ENCODE peak calls at places on chromosomes 4 and X, in nine cellular contexts. One of them, this sample, is unnamed.

GRCh38 chrX:22748093-22748999 is 251.4 kb upstream of the DDX53 start:
- DNase-seq in posterior vena cava: no peak
- DNase-seq in OCI-LY7: peak
- DNase-seq in LoVo: peak
- DNase-seq in gastrocnemius medialis: no peak
- DNase-seq in effector CD4-positive, alpha-beta T cell: peak
- DNase-seq in ACHN: peak
- DNase-seq in RWPE1: peak
- DNase-seq in NCI-H1436: peak
- DNase-seq in this sample: peak

GRCh38 chr4:151228196-151229119 is 48.5 kb upstream of the PRSS48 start:
- DNase-seq in posterior vena cava: no peak
- DNase-seq in OCI-LY7: no peak
- DNase-seq in LoVo: no peak
- DNase-seq in gastrocnemius medialis: no peak
- DNase-seq in effector CD4-positive, alpha-beta T cell: no peak
- DNase-seq in ACHN: no peak
- DNase-seq in RWPE1: no peak
- DNase-seq in NCI-H1436: no peak
- DNase-seq in this sample: no peak

GRCh38 chrX:129792586-129793291 is 13.0 kb downstream of the SASH3 start:
- DNase-seq in posterior vena cava: no peak
- DNase-seq in OCI-LY7: no peak
- DNase-seq in LoVo: no peak
- DNase-seq in gastrocnemius medialis: no peak
- DNase-seq in effector CD4-positive, alpha-beta T cell: no peak
- DNase-seq in ACHN: no peak
- DNase-seq in RWPE1: no peak
- DNase-seq in NCI-H1436: no peak
- DNase-seq in this sample: no peak

GRCh38 chr4:123234966-123235365 is 161.6 kb upstream of the SPRY1 start:
- DNase-seq in posterior vena cava: no peak
- DNase-seq in OCI-LY7: no peak
- DNase-seq in LoVo: no peak
- DNase-seq in gastrocnemius medialis: no peak
- DNase-seq in effector CD4-positive, alpha-beta T cell: no peak
- DNase-seq in ACHN: no peak
- DNase-seq in RWPE1: no peak
- DNase-seq in NCI-H1436: no peak
- DNase-seq in this sample: no peak

GRCh38 chr4:169940460-169940859 is 85.7 kb downstream of the MFAP3L start:
- DNase-seq in posterior vena cava: no peak
- DNase-seq in OCI-LY7: no peak
- DNase-seq in LoVo: no peak
- DNase-seq in gastrocnemius medialis: no peak
- DNase-seq in effector CD4-positive, alpha-beta T cell: no peak
- DNase-seq in ACHN: no peak
- DNase-seq in RWPE1: no peak
- DNase-seq in NCI-H1436: no peak
- DNase-seq in this sample: peak

GRCh38 chr4:3046623-3047022 is 27.7 kb downstream of the HTT-AS start:
- DNase-seq in posterior vena cava: no peak
- DNase-seq in OCI-LY7: no peak
- DNase-seq in LoVo: no peak
- DNase-seq in gastrocnemius medialis: no peak
- DNase-seq in effector CD4-positive, alpha-beta T cell: no peak
- DNase-seq in ACHN: no peak
- DNase-seq in RWPE1: no peak
- DNase-seq in NCI-H1436: no peak
- DNase-seq in this sample: no peak

GRCh38 chr4:170058745-170059144 is 31.0 kb downstream of the AADAT start:
- DNase-seq in posterior vena cava: no peak
- DNase-seq in OCI-LY7: no peak
- DNase-seq in LoVo: no peak
- DNase-seq in gastrocnemius medialis: no peak
- DNase-seq in effector CD4-positive, alpha-beta T cell: no peak
- DNase-seq in ACHN: no peak
- DNase-seq in RWPE1: no peak
- DNase-seq in NCI-H1436: no peak
- DNase-seq in this sample: no peak

GRCh38 chr4:146371812-146372211 is 149.9 kb downstream of the SLC10A7 start:
- DNase-seq in posterior vena cava: no peak
- DNase-seq in OCI-LY7: no peak
- DNase-seq in LoVo: no peak
- DNase-seq in gastrocnemius medialis: no peak
- DNase-seq in effector CD4-positive, alpha-beta T cell: no peak
- DNase-seq in ACHN: no peak
- DNase-seq in RWPE1: no peak
- DNase-seq in NCI-H1436: no peak
- DNase-seq in this sample: no peak

GRCh38 chr4:146488495-146489174 is 33.1 kb downstream of the SLC10A7 start:
- DNase-seq in posterior vena cava: no peak
- DNase-seq in OCI-LY7: no peak
- DNase-seq in LoVo: no peak
- DNase-seq in gastrocnemius medialis: no peak
- DNase-seq in effector CD4-positive, alpha-beta T cell: no peak
- DNase-seq in ACHN: no peak
- DNase-seq in RWPE1: no peak
- DNase-seq in NCI-H1436: no peak
- DNase-seq in this sample: no peak

GRCh38 chr4:31236635-31237173 is 516.5 kb downstream of the PCDH7 start:
- DNase-seq in posterior vena cava: no peak
- DNase-seq in OCI-LY7: no peak
- DNase-seq in LoVo: no peak
- DNase-seq in gastrocnemius medialis: no peak
- DNase-seq in effector CD4-positive, alpha-beta T cell: no peak
- DNase-seq in ACHN: no peak
- DNase-seq in RWPE1: no peak
- DNase-seq in NCI-H1436: no peak
- DNase-seq in this sample: no peak

GRCh38 chr4:2219233-2219760 is 22.6 kb downstream of the HAUS3 start:
- DNase-seq in posterior vena cava: no peak
- DNase-seq in OCI-LY7: no peak
- DNase-seq in LoVo: no peak
- DNase-seq in gastrocnemius medialis: no peak
- DNase-seq in effector CD4-positive, alpha-beta T cell: no peak
- DNase-seq in ACHN: no peak
- DNase-seq in RWPE1: no peak
- DNase-seq in NCI-H1436: no peak
- DNase-seq in this sample: no peak

GRCh38 chr4:42515156-42515884 is 118.0 kb downstream of the SHISA3 start:
- DNase-seq in posterior vena cava: no peak
- DNase-seq in OCI-LY7: no peak
- DNase-seq in LoVo: no peak
- DNase-seq in gastrocnemius medialis: no peak
- DNase-seq in effector CD4-positive, alpha-beta T cell: no peak
- DNase-seq in ACHN: no peak
- DNase-seq in RWPE1: no peak
- DNase-seq in NCI-H1436: no peak
- DNase-seq in this sample: no peak

GRCh38 chrX:149830192-149830873 is 48.6 kb downstream of the MAGEA9 start:
- DNase-seq in posterior vena cava: no peak
- DNase-seq in OCI-LY7: no peak
- DNase-seq in LoVo: no peak
- DNase-seq in gastrocnemius medialis: no peak
- DNase-seq in effector CD4-positive, alpha-beta T cell: no peak
- DNase-seq in ACHN: peak
- DNase-seq in RWPE1: no peak
- DNase-seq in NCI-H1436: no peak
- DNase-seq in this sample: no peak

GRCh38 chrX:154040307-154040756 is 20.6 kb upstream of the IRAK1 start:
- DNase-seq in posterior vena cava: peak
- DNase-seq in OCI-LY7: no peak
- DNase-seq in LoVo: no peak
- DNase-seq in gastrocnemius medialis: no peak
- DNase-seq in effector CD4-positive, alpha-beta T cell: no peak
- DNase-seq in ACHN: no peak
- DNase-seq in RWPE1: peak
- DNase-seq in NCI-H1436: no peak
- DNase-seq in this sample: no peak

GRCh38 chr4:156672492-156672891 is 299.1 kb downstream of the PDGFC start:
- DNase-seq in posterior vena cava: no peak
- DNase-seq in OCI-LY7: no peak
- DNase-seq in LoVo: no peak
- DNase-seq in gastrocnemius medialis: no peak
- DNase-seq in effector CD4-positive, alpha-beta T cell: no peak
- DNase-seq in ACHN: no peak
- DNase-seq in RWPE1: no peak
- DNase-seq in NCI-H1436: no peak
- DNase-seq in this sample: no peak

GRCh38 chrX:150085881-150086280 is 147.6 kb upstream of the EOLA2 start:
- DNase-seq in posterior vena cava: no peak
- DNase-seq in OCI-LY7: no peak
- DNase-seq in LoVo: no peak
- DNase-seq in gastrocnemius medialis: no peak
- DNase-seq in effector CD4-positive, alpha-beta T cell: no peak
- DNase-seq in ACHN: no peak
- DNase-seq in RWPE1: no peak
- DNase-seq in NCI-H1436: no peak
- DNase-seq in this sample: no peak

GRCh38 chr4:130306566-130306965 is 1210.6 kb downstream of the C4orf33 start:
- DNase-seq in posterior vena cava: no peak
- DNase-seq in OCI-LY7: no peak
- DNase-seq in LoVo: no peak
- DNase-seq in gastrocnemius medialis: no peak
- DNase-seq in effector CD4-positive, alpha-beta T cell: no peak
- DNase-seq in ACHN: peak
- DNase-seq in RWPE1: no peak
- DNase-seq in NCI-H1436: no peak
- DNase-seq in this sample: no peak

GRCh38 chrX:19589105-19589504 is 73.8 kb upstream of the MAP3K15 start:
- DNase-seq in posterior vena cava: no peak
- DNase-seq in OCI-LY7: no peak
- DNase-seq in LoVo: no peak
- DNase-seq in gastrocnemius medialis: no peak
- DNase-seq in effector CD4-positive, alpha-beta T cell: no peak
- DNase-seq in ACHN: no peak
- DNase-seq in RWPE1: no peak
- DNase-seq in NCI-H1436: no peak
- DNase-seq in this sample: no peak

GRCh38 chr4:184345573-184345922 is 127.9 kb upstream of the ENPP6 start:
- DNase-seq in posterior vena cava: no peak
- DNase-seq in OCI-LY7: no peak
- DNase-seq in LoVo: no peak
- DNase-seq in gastrocnemius medialis: peak
- DNase-seq in effector CD4-positive, alpha-beta T cell: no peak
- DNase-seq in ACHN: no peak
- DNase-seq in RWPE1: no peak
- DNase-seq in NCI-H1436: no peak
- DNase-seq in this sample: no peak

GRCh38 chrX:12825801-12826200 is 34.6 kb downstream of the PRPS2 start:
- DNase-seq in posterior vena cava: no peak
- DNase-seq in OCI-LY7: no peak
- DNase-seq in LoVo: no peak
- DNase-seq in gastrocnemius medialis: no peak
- DNase-seq in effector CD4-positive, alpha-beta T cell: no peak
- DNase-seq in ACHN: peak
- DNase-seq in RWPE1: peak
- DNase-seq in NCI-H1436: no peak
- DNase-seq in this sample: peak

GRCh38 chrX:153723351-153724251 is 586 bp downstream of the BCAP31 start:
- DNase-seq in posterior vena cava: no peak
- DNase-seq in OCI-LY7: peak
- DNase-seq in LoVo: peak
- DNase-seq in gastrocnemius medialis: no peak
- DNase-seq in effector CD4-positive, alpha-beta T cell: peak
- DNase-seq in ACHN: peak
- DNase-seq in RWPE1: no peak
- DNase-seq in NCI-H1436: peak
- DNase-seq in this sample: peak

GRCh38 chrX:137428777-137429564 is 137.0 kb upstream of the ZIC3 start:
- DNase-seq in posterior vena cava: no peak
- DNase-seq in OCI-LY7: no peak
- DNase-seq in LoVo: no peak
- DNase-seq in gastrocnemius medialis: no peak
- DNase-seq in effector CD4-positive, alpha-beta T cell: no peak
- DNase-seq in ACHN: no peak
- DNase-seq in RWPE1: no peak
- DNase-seq in NCI-H1436: no peak
- DNase-seq in this sample: no peak

GRCh38 chr4:114615435-114615834 is 16.8 kb downstream of the UGT8 start:
- DNase-seq in posterior vena cava: no peak
- DNase-seq in OCI-LY7: no peak
- DNase-seq in LoVo: peak
- DNase-seq in gastrocnemius medialis: no peak
- DNase-seq in effector CD4-positive, alpha-beta T cell: no peak
- DNase-seq in ACHN: peak
- DNase-seq in RWPE1: no peak
- DNase-seq in NCI-H1436: no peak
- DNase-seq in this sample: no peak

GRCh38 chrX:139831689-139832456 is 101.0 kb downstream of the ATP11C start:
- DNase-seq in posterior vena cava: no peak
- DNase-seq in OCI-LY7: no peak
- DNase-seq in LoVo: peak
- DNase-seq in gastrocnemius medialis: peak
- DNase-seq in effector CD4-positive, alpha-beta T cell: no peak
- DNase-seq in ACHN: peak
- DNase-seq in RWPE1: peak
- DNase-seq in NCI-H1436: no peak
- DNase-seq in this sample: no peak

GRCh38 chr4:40525811-40526598 is 103.7 kb downstream of the RBM47 start:
- DNase-seq in posterior vena cava: no peak
- DNase-seq in OCI-LY7: no peak
- DNase-seq in LoVo: peak
- DNase-seq in gastrocnemius medialis: peak
- DNase-seq in effector CD4-positive, alpha-beta T cell: no peak
- DNase-seq in ACHN: peak
- DNase-seq in RWPE1: peak
- DNase-seq in NCI-H1436: no peak
- DNase-seq in this sample: peak

GRCh38 chr4:189021831-189022230 is 882.6 kb downstream of the TRIML1 start:
- DNase-seq in posterior vena cava: peak
- DNase-seq in OCI-LY7: no peak
- DNase-seq in LoVo: no peak
- DNase-seq in gastrocnemius medialis: no peak
- DNase-seq in effector CD4-positive, alpha-beta T cell: no peak
- DNase-seq in ACHN: no peak
- DNase-seq in RWPE1: no peak
- DNase-seq in NCI-H1436: no peak
- DNase-seq in this sample: no peak

GRCh38 chr4:176642472-176642871 is 150.2 kb downstream of the VEGFC start:
- DNase-seq in posterior vena cava: no peak
- DNase-seq in OCI-LY7: no peak
- DNase-seq in LoVo: no peak
- DNase-seq in gastrocnemius medialis: no peak
- DNase-seq in effector CD4-positive, alpha-beta T cell: no peak
- DNase-seq in ACHN: no peak
- DNase-seq in RWPE1: no peak
- DNase-seq in NCI-H1436: no peak
- DNase-seq in this sample: no peak

GRCh38 chrX:110116581-110116980 is 113.7 kb downstream of the TMEM164 start:
- DNase-seq in posterior vena cava: no peak
- DNase-seq in OCI-LY7: no peak
- DNase-seq in LoVo: no peak
- DNase-seq in gastrocnemius medialis: no peak
- DNase-seq in effector CD4-positive, alpha-beta T cell: no peak
- DNase-seq in ACHN: no peak
- DNase-seq in RWPE1: no peak
- DNase-seq in NCI-H1436: no peak
- DNase-seq in this sample: no peak

GRCh38 chrX:136318895-136319597 is 18.3 kb downstream of the ADGRG4 start:
- DNase-seq in posterior vena cava: no peak
- DNase-seq in OCI-LY7: no peak
- DNase-seq in LoVo: no peak
- DNase-seq in gastrocnemius medialis: no peak
- DNase-seq in effector CD4-positive, alpha-beta T cell: no peak
- DNase-seq in ACHN: no peak
- DNase-seq in RWPE1: no peak
- DNase-seq in NCI-H1436: peak
- DNase-seq in this sample: no peak

GRCh38 chrX:108036298-108036973 is 8.4 kb upstream of the VSIG1 start:
- DNase-seq in posterior vena cava: no peak
- DNase-seq in OCI-LY7: no peak
- DNase-seq in LoVo: peak
- DNase-seq in gastrocnemius medialis: no peak
- DNase-seq in effector CD4-positive, alpha-beta T cell: no peak
- DNase-seq in ACHN: peak
- DNase-seq in RWPE1: peak
- DNase-seq in NCI-H1436: peak
- DNase-seq in this sample: peak

GRCh38 chr4:161629694-161630441 is 533.9 kb downstream of the FSTL5 start:
- DNase-seq in posterior vena cava: no peak
- DNase-seq in OCI-LY7: no peak
- DNase-seq in LoVo: no peak
- DNase-seq in gastrocnemius medialis: no peak
- DNase-seq in effector CD4-positive, alpha-beta T cell: no peak
- DNase-seq in ACHN: no peak
- DNase-seq in RWPE1: peak
- DNase-seq in NCI-H1436: no peak
- DNase-seq in this sample: no peak